ENCODE peak calls at places on chromosomes 5 and 9, in seven cellular contexts. One of them, this sample, is unnamed.

GRCh38 chr5:40841068-40841805 is at the start of gene CARD6:
- DNase-seq in anterior cingulate cortex: no peak
- DNase-seq in GM03348: peak; percentile 28
- DNase-seq in small intestine: peak; percentile 63
- DNase-seq in activated T-helper 9 cell treated with anti-CD3 and anti-CD28 coated beads, Interleukin-2, amount 50 U/mL, for 16 hours: no peak
- DNase-seq in A549: peak; percentile 46
- DNase-seq in chondrocyte: no peak
- DNase-seq in this sample: peak; percentile 35

GRCh38 chr5:108642170-108642906 is 105.4 kb upstream of the FER start:
- DNase-seq in anterior cingulate cortex: peak; percentile 20
- DNase-seq in GM03348: peak; percentile 72
- DNase-seq in small intestine: peak; percentile 69
- DNase-seq in activated T-helper 9 cell treated with anti-CD3 and anti-CD28 coated beads, Interleukin-2, amount 50 U/mL, for 16 hours: peak; percentile 3
- DNase-seq in A549: peak; percentile 76
- DNase-seq in chondrocyte: no peak
- DNase-seq in this sample: peak; percentile 81

GRCh38 chr5:121251954-121252353 is 599.7 kb upstream of the FTMT start:
- DNase-seq in anterior cingulate cortex: no peak
- DNase-seq in GM03348: no peak
- DNase-seq in small intestine: no peak
- DNase-seq in activated T-helper 9 cell treated with anti-CD3 and anti-CD28 coated beads, Interleukin-2, amount 50 U/mL, for 16 hours: no peak
- DNase-seq in A549: peak; percentile 34
- DNase-seq in chondrocyte: no peak
- DNase-seq in this sample: no peak

GRCh38 chr5:172407861-172408260 is 46.5 kb downstream of the SH3PXD2B start:
- DNase-seq in anterior cingulate cortex: no peak
- DNase-seq in GM03348: peak; percentile 67
- DNase-seq in small intestine: no peak
- DNase-seq in activated T-helper 9 cell treated with anti-CD3 and anti-CD28 coated beads, Interleukin-2, amount 50 U/mL, for 16 hours: no peak
- DNase-seq in A549: no peak
- DNase-seq in chondrocyte: no peak
- DNase-seq in this sample: no peak

GRCh38 chr5:96297290-96297689 is 135.8 kb downstream of the PCSK1 start:
- DNase-seq in anterior cingulate cortex: no peak
- DNase-seq in GM03348: peak; percentile 77
- DNase-seq in small intestine: no peak
- DNase-seq in activated T-helper 9 cell treated with anti-CD3 and anti-CD28 coated beads, Interleukin-2, amount 50 U/mL, for 16 hours: no peak
- DNase-seq in A549: no peak
- DNase-seq in chondrocyte: no peak
- DNase-seq in this sample: peak; percentile 66

GRCh38 chr5:110356687-110357086 is 369.8 kb downstream of the TMEM232 start:
- DNase-seq in anterior cingulate cortex: no peak
- DNase-seq in GM03348: no peak
- DNase-seq in small intestine: no peak
- DNase-seq in activated T-helper 9 cell treated with anti-CD3 and anti-CD28 coated beads, Interleukin-2, amount 50 U/mL, for 16 hours: no peak
- DNase-seq in A549: no peak
- DNase-seq in chondrocyte: no peak
- DNase-seq in this sample: no peak

GRCh38 chr9:126347911-126348760 is 21.5 kb downstream of the MVB12B start:
- DNase-seq in anterior cingulate cortex: no peak
- DNase-seq in GM03348: no peak
- DNase-seq in small intestine: no peak
- DNase-seq in activated T-helper 9 cell treated with anti-CD3 and anti-CD28 coated beads, Interleukin-2, amount 50 U/mL, for 16 hours: no peak
- DNase-seq in A549: no peak
- DNase-seq in chondrocyte: no peak
- DNase-seq in this sample: no peak

GRCh38 chr9:12817702-12818101 is 42.9 kb downstream of the LURAP1L start:
- DNase-seq in anterior cingulate cortex: no peak
- DNase-seq in GM03348: no peak
- DNase-seq in small intestine: peak; percentile 80
- DNase-seq in activated T-helper 9 cell treated with anti-CD3 and anti-CD28 coated beads, Interleukin-2, amount 50 U/mL, for 16 hours: no peak
- DNase-seq in A549: peak; percentile 44
- DNase-seq in chondrocyte: no peak
- DNase-seq in this sample: peak; percentile 54

GRCh38 chr9:131885144-131885609 is 145.3 kb upstream of the RAPGEF1 start:
- DNase-seq in anterior cingulate cortex: no peak
- DNase-seq in GM03348: no peak
- DNase-seq in small intestine: no peak
- DNase-seq in activated T-helper 9 cell treated with anti-CD3 and anti-CD28 coated beads, Interleukin-2, amount 50 U/mL, for 16 hours: no peak
- DNase-seq in A549: no peak
- DNase-seq in chondrocyte: no peak
- DNase-seq in this sample: no peak

GRCh38 chr9:129679537-129679936 is 14.1 kb downstream of the PRRX2 start:
- DNase-seq in anterior cingulate cortex: no peak
- DNase-seq in GM03348: no peak
- DNase-seq in small intestine: no peak
- DNase-seq in activated T-helper 9 cell treated with anti-CD3 and anti-CD28 coated beads, Interleukin-2, amount 50 U/mL, for 16 hours: no peak
- DNase-seq in A549: no peak
- DNase-seq in chondrocyte: no peak
- DNase-seq in this sample: no peak

GRCh38 chr9:112041536-112042243 is 133.4 kb downstream of the SUSD1 start:
- DNase-seq in anterior cingulate cortex: no peak
- DNase-seq in GM03348: peak; percentile 90
- DNase-seq in small intestine: no peak
- DNase-seq in activated T-helper 9 cell treated with anti-CD3 and anti-CD28 coated beads, Interleukin-2, amount 50 U/mL, for 16 hours: no peak
- DNase-seq in A549: peak; percentile 77
- DNase-seq in chondrocyte: peak; percentile 94
- DNase-seq in this sample: peak; percentile 55

GRCh38 chr9:93028448-93029006 is 30.0 kb upstream of the SUSD3 start:
- DNase-seq in anterior cingulate cortex: no peak
- DNase-seq in GM03348: no peak
- DNase-seq in small intestine: peak; percentile 33
- DNase-seq in activated T-helper 9 cell treated with anti-CD3 and anti-CD28 coated beads, Interleukin-2, amount 50 U/mL, for 16 hours: peak; percentile 35
- DNase-seq in A549: no peak
- DNase-seq in chondrocyte: no peak
- DNase-seq in this sample: no peak

GRCh38 chr5:172699999-172700685 is 59.1 kb downstream of the NEURL1B start:
- DNase-seq in anterior cingulate cortex: no peak
- DNase-seq in GM03348: no peak
- DNase-seq in small intestine: no peak
- DNase-seq in activated T-helper 9 cell treated with anti-CD3 and anti-CD28 coated beads, Interleukin-2, amount 50 U/mL, for 16 hours: no peak
- DNase-seq in A549: no peak
- DNase-seq in chondrocyte: peak; percentile 65
- DNase-seq in this sample: peak; percentile 67

GRCh38 chr5:41707853-41708603 is 162.2 kb downstream of the OXCT1 start:
- DNase-seq in anterior cingulate cortex: no peak
- DNase-seq in GM03348: peak; percentile 69
- DNase-seq in small intestine: no peak
- DNase-seq in activated T-helper 9 cell treated with anti-CD3 and anti-CD28 coated beads, Interleukin-2, amount 50 U/mL, for 16 hours: no peak
- DNase-seq in A549: peak; percentile 2
- DNase-seq in chondrocyte: no peak
- DNase-seq in this sample: no peak

GRCh38 chr9:36868591-36869282 is 165.3 kb downstream of the PAX5 start:
- DNase-seq in anterior cingulate cortex: no peak
- DNase-seq in GM03348: no peak
- DNase-seq in small intestine: no peak
- DNase-seq in activated T-helper 9 cell treated with anti-CD3 and anti-CD28 coated beads, Interleukin-2, amount 50 U/mL, for 16 hours: no peak
- DNase-seq in A549: no peak
- DNase-seq in chondrocyte: no peak
- DNase-seq in this sample: no peak

GRCh38 chr9:20593551-20593950 is 28.7 kb downstream of the MLLT3 start:
- DNase-seq in anterior cingulate cortex: no peak
- DNase-seq in GM03348: peak; percentile 41
- DNase-seq in small intestine: no peak
- DNase-seq in activated T-helper 9 cell treated with anti-CD3 and anti-CD28 coated beads, Interleukin-2, amount 50 U/mL, for 16 hours: no peak
- DNase-seq in A549: no peak
- DNase-seq in chondrocyte: no peak
- DNase-seq in this sample: no peak

This sample was measured in hepatocyte.